ENCODE peak calls at places on chromosomes 5 and 9, in nine cellular contexts. R, C, J, P, U, H, N, I and T are unnamed samples.

GRCh38 chr5:1733369-1733768 is 66.3 kb downstream of the MRPL36 start:
- DNase-seq in P (no peak), C (no peak), J (no peak), N (peak), I (no peak), U (no peak), H (no peak), R (no peak), T (no peak)

GRCh38 chr9:29740518-29740917 is 2167.2 kb upstream of the C9orf72 start:
- DNase-seq in C (no peak), U (no peak), P (no peak), N (no peak), H (no peak), R (no peak), J (no peak), I (no peak), T (no peak)

GRCh38 chr9:93288891-93289883 is 105.2 kb downstream of the WNK2 start:
- DNase-seq in U (peak), J (peak), N (peak), C (no peak), R (peak), H (peak), I (no peak), P (no peak), T (no peak)

GRCh38 chr5:43231977-43232376 is 40.0 kb downstream of the NIM1K start:
- DNase-seq in R (no peak), N (peak), H (no peak), U (peak), P (no peak), J (peak), I (no peak), C (peak), T (no peak)

GRCh38 chr9:93205045-93205768 is 21.3 kb downstream of the WNK2 start:
- DNase-seq in U (no peak), P (no peak), I (peak), H (no peak), N (peak), J (no peak), R (peak), C (peak), T (no peak)

GRCh38 chr5:96972599-96973334 is 36.9 kb downstream of the LNPEP start:
- DNase-seq in I (no peak), R (no peak), U (no peak), N (no peak), P (no peak), J (no peak), C (no peak), H (no peak), T (no peak)

GRCh38 chr5:143229896-143230675 is 173.4 kb downstream of the NR3C1 start:
- DNase-seq in U (peak), P (peak), J (no peak), R (no peak), H (no peak), C (peak), I (no peak), N (no peak), T (no peak)

GRCh38 chr9:135520916-135521607 is at the start of gene LCN1:
- DNase-seq in P (no peak), H (no peak), J (no peak), C (no peak), R (no peak), U (no peak), I (no peak), N (no peak), T (no peak)

GRCh38 chr5:1027631-1028441 is 19.2 kb downstream of the NKD2 start:
- DNase-seq in H (no peak), J (no peak), P (no peak), C (no peak), R (peak), I (peak), N (peak), U (no peak), T (no peak)

GRCh38 chr5:93642526-93642925 is 59.5 kb downstream of the NR2F1 start:
- DNase-seq in J (no peak), U (no peak), R (no peak), I (no peak), P (no peak), C (no peak), H (no peak), N (no peak), T (no peak)

DNA sequence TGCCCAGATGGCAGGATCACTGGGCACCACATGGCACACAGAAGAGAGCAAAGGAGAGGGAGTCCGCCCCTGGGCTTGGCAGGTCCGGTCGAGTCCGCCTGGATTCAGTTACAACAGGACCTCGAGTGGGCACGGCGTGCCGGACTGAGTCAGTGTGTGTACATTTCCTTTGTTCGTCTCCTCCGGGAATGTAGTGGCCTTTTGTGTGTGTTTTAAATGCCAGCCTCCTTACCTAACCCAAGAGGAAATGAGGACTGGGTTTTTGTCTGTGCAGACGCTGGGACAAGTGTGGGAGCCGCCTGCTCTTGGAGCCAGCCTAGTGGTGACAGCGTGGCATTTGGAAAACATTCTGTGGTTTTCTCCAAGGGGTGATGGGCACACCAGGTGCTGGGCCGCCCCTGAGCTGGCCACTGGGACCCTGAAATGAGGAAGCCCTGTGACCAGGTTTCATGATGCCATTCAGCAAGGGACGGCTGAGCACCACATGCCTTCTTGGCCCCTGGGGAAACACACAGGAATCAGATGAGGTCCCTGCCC is 9.6 kb downstream of the NEK6 start:
- DNase-seq in H (peak), J (peak), I (no peak), U (peak), R (peak), P (no peak), N (no peak), C (no peak), T (no peak)
- TF ChIP-seq CTCF in H (no peak), J (no peak), I (no peak), U (no peak), R (peak), P (no peak), N (peak), C (no peak), T (no peak)

DNA sequence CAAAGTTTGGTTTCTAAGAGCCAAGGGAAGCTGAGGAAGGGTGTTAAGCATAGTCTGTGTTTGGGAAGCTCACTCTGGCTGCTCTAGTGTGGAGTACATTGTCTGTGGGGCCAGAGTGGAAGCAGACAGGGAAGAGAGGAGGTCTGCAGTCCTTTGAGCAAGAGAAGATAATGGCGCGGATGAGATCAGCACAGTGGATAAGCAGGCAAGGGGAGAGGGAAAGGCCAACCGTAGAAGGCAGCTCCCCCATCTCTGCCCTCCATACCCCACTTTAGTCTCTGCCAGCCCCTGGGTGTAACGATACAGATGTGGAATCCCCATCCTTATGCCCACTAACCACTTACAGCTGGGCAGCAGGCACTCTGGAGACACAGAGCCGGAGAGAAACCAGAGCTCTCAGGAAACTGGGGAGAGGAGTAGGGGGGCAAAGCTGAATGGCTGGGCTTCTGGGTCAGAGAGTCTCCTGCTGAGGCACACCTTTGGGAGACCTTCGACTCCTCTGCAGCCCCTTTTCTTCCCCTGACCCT is 75.0 kb downstream of the SLIT3 start:
- DNase-seq in J (no peak), N (peak), P (no peak), R (no peak), U (no peak), H (no peak), I (no peak), C (no peak), T (no peak)
- TF ChIP-seq CTCF in J (no peak), N (no peak), P (no peak), R (no peak), U (no peak), H (no peak), I (no peak), C (no peak), T (no peak)

GRCh38 chr5:13278148-13278547 is 666.3 kb downstream of the DNAH5 start:
- DNase-seq in N (peak), C (no peak), U (no peak), J (no peak), I (no peak), H (no peak), R (no peak), P (no peak), T (no peak)
- TF ChIP-seq CTCF in N (peak), C (peak), U (no peak), J (peak), I (no peak), H (no peak), R (no peak), P (no peak), T (no peak)

GRCh38 chr5:151520294-151520693 is 70.8 kb downstream of the FAT2 start:
- DNase-seq in H (no peak), N (no peak), U (no peak), J (no peak), P (no peak), C (no peak), I (no peak), R (no peak), T (no peak)
- TF ChIP-seq CTCF in H (no peak), N (peak), U (peak), J (no peak), P (peak), C (no peak), I (no peak), R (no peak), T (no peak)

GRCh38 chr5:109644829-109645228 is 44.9 kb upstream of the MAN2A1 start:
- DNase-seq in P (no peak), C (no peak), I (no peak), H (no peak), J (no peak), R (no peak), N (no peak), U (no peak), T (no peak)
- TF ChIP-seq CTCF in P (no peak), C (no peak), I (no peak), H (no peak), J (no peak), R (no peak), N (no peak), U (no peak), T (no peak)

DNA sequence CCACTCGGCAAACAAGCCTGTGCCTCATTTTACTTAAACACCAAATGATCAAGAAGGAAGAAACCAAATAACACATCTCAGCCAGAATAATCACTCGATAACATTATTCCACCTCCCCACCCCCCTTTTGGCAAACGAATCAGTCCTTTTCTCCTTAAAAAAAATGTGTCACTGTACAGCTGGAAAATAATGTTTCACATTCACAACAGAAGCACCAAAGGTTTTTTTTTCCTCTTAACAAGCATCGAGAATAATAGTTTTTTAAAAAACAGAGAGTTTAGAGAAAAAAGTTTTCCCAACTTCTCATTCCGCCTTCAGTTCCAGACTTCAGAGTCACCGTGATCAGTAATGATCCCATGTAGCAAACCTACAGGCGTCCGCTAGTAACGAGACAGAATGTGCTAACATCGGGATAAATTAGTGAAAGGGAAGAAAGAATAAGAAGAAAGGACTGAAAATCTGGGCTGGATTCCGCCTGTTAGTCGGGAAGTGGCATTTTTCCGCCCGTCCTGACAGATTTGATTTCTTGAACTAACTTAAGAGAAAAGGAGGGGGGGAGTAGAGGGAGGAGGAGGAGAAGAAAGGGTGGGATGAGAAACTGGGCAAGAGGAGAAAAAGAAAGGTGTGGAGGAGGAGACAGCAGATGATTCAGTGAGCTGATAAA is at the start of gene ZNF608:
- DNase-seq in P (no peak), R (no peak), U (no peak), N (no peak), C (no peak), I (peak), H (peak), J (peak), T (no peak)
- TF ChIP-seq CTCF in P (no peak), R (no peak), U (no peak), N (no peak), C (no peak), I (no peak), H (no peak), J (no peak), T (no peak)

GRCh38 chr5:154575869-154576806 is 98.1 kb upstream of the HAND1 start:
- DNase-seq in P (peak), U (peak), I (no peak), J (no peak), R (no peak), N (peak), H (no peak), C (no peak), T (no peak)
- TF ChIP-seq CTCF in P (peak), U (no peak), I (no peak), J (no peak), R (no peak), N (peak), H (no peak), C (peak), T (no peak)

DNA sequence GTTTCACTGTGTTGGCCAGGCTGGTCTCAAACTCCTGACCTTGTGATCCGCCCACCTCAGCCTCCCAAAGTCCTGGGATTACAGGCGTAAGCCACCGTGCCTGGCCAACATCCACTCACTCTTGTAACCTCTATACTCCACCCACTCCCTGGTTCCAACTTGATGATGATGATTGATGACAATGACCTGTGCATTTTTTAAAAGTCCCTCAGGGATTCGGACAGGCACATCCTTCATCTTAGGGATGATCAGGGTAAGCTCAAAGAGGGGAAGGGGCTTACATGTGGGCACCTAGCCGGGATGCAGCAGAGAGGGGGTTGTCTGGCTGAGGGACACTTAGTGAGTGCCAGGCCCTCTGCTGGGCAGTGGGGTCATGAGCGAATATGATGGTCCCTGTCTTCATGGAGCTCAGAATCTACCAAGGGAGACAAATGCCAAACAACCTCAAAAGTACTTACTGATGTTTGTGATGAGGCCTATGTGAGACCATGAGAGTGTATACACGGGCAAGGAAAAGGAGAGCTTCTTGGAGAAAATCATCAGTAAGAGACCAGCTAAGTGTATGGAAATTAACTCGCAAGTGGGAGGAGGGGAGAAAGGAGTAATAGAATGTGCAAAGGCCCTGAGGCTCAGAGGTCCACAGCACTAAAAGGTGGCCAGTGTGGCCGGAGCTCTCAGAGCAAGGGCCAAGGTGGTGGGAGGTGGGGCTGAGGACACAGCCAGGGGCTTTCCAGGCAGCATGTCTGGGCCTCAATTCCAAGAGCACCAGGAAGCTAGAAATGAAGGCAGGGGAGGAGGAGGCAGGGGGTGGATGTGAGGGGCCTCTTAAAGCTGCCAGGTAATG is 27.4 kb downstream of the LHX2 start:
- DNase-seq in P (no peak), N (peak), J (no peak), C (no peak), R (no peak), U (no peak), H (no peak), I (no peak), T (no peak)
- TF ChIP-seq CTCF in P (peak), N (peak), J (no peak), C (no peak), R (no peak), U (no peak), H (no peak), I (no peak), T (no peak)